ENCODE peak calls at places on chromosomes 4 and X, in six cellular contexts. O is T follicular helper cell; A is NAMALWA; G is activated naive CD8-positive, alpha-beta T cell treated with anti-CD3 and anti-CD28 coated beads, Interleukin-2, amount 50 U/mL, for 24 hours; T is cerebellum; J is GM10248. U is an unnamed sample.

GRCh38 chr4:145260091-145260490 is 79.7 kb upstream of the OTUD4 start:
- DNase-seq in J (no peak), O (no peak), A (no peak), G (no peak), T (no peak), U (no peak)

GRCh38 chr4:46404961-46405360 is 15.0 kb upstream of the GABRA2 start:
- DNase-seq in A (no peak), J (no peak), G (no peak), T (no peak), O (no peak), U (no peak)

GRCh38 chr4:169909479-169909878 is 116.7 kb downstream of the MFAP3L start:
- DNase-seq in A (no peak), O (no peak), G (no peak), T (no peak), J (no peak), U (no peak)

GRCh38 chrX:16711219-16712115 is 1.0 kb downstream of the CTPS2 start:
- DNase-seq in T (peak; percentile 39), O (no peak), J (peak; percentile 20), G (peak; percentile 11), A (peak; percentile 21), U (peak; percentile 1)

GRCh38 chrX:37871626-37872302 is 24.4 kb upstream of the DYNLT3 start:
- DNase-seq in G (no peak), T (no peak), O (no peak), J (no peak), A (no peak), U (no peak)

GRCh38 chr4:1201851-1202525 is 29.6 kb upstream of the SPON2 start:
- DNase-seq in A (no peak), J (no peak), O (peak; percentile 80), T (no peak), G (peak; percentile 72), U (peak; percentile 68)

GRCh38 chr4:71251266-71251665 is 87.6 kb upstream of the SLC4A4 start:
- DNase-seq in J (no peak), A (no peak), G (no peak), O (no peak), T (no peak), U (no peak)

GRCh38 chrX:49226946-49227345 is 6.2 kb downstream of the CACNA1F start:
- DNase-seq in G (no peak), J (no peak), O (no peak), T (no peak), A (no peak), U (no peak)

GRCh38 chr4:21469438-21470032 is 479.0 kb downstream of the KCNIP4 start:
- DNase-seq in J (peak; percentile 7), G (no peak), O (no peak), T (peak; percentile 53), A (peak; percentile 9), U (no peak)

GRCh38 chrX:110588853-110589252 is 206.8 kb downstream of the CHRDL1 start:
- DNase-seq in G (no peak), T (no peak), J (no peak), A (no peak), O (no peak), U (no peak)

GRCh38 chr4:8540586-8540985 is 39.6 kb upstream of the GPR78 start:
- DNase-seq in O (no peak), T (no peak), G (no peak), J (no peak), A (no peak), U (no peak)

GRCh38 chrX:50941638-50942037 is 31.1 kb downstream of the BMP15 start:
- DNase-seq in J (no peak), G (peak; percentile 1), T (no peak), O (no peak), A (peak; percentile 5), U (no peak)

GRCh38 chr4:134057356-134057755 is 144.2 kb downstream of the PABPC4L start:
- DNase-seq in T (no peak), A (no peak), G (no peak), J (no peak), O (no peak), U (no peak)

GRCh38 chr4:36243355-36244256 is 708 bp downstream of the ARAP2 start:
- DNase-seq in T (no peak), J (peak; percentile 25), G (peak; percentile 65), O (peak; percentile 13), A (peak; percentile 66), U (peak; percentile 18)

GRCh38 chrX:151013164-151013743 is 30.1 kb downstream of the HMGB3 start:
- DNase-seq in J (no peak), G (no peak), O (no peak), A (no peak), T (no peak), U (no peak)

GRCh38 chr4:3485011-3485881 is 22.1 kb downstream of the DOK7 start:
- DNase-seq in A (peak; percentile 70), T (no peak), G (no peak), J (no peak), O (no peak), U (no peak)

GRCh38 chr4:148192526-148192925 is 249.7 kb downstream of the NR3C2 start:
- DNase-seq in J (no peak), O (no peak), G (no peak), A (no peak), T (no peak), U (no peak)

GRCh38 chr4:53050361-53050774 is 188.3 kb downstream of the RASL11B start:
- DNase-seq in A (no peak), T (no peak), G (no peak), O (no peak), J (no peak), U (no peak)

GRCh38 chrX:131895002-131895401 is 128.1 kb upstream of the STK26 start:
- DNase-seq in O (no peak), G (no peak), J (no peak), A (no peak), T (no peak), U (no peak)

GRCh38 chr4:4320528-4320927 is 30.5 kb downstream of the ZBTB49 start:
- DNase-seq in T (no peak), A (no peak), J (no peak), O (no peak), G (no peak), U (no peak)

GRCh38 chrX:20857746-20858145 is 516.5 kb upstream of the CNKSR2 start:
- DNase-seq in O (no peak), J (no peak), A (no peak), G (no peak), T (no peak), U (no peak)

GRCh38 chrX:18545771-18546170 is 120.4 kb downstream of the CDKL5 start:
- DNase-seq in G (no peak), O (no peak), J (no peak), A (no peak), T (no peak), U (no peak)

GRCh38 chr4:5705672-5706310 is 2.6 kb downstream of the EVC2 start:
- DNase-seq in A (no peak), O (no peak), J (no peak), G (no peak), T (no peak), U (no peak)

GRCh38 chrX:41779058-41779564 is 55.1 kb downstream of the GPR82 start:
- DNase-seq in J (no peak), T (no peak), G (no peak), A (no peak), O (no peak), U (no peak)

GRCh38 chr4:184330008-184330400 is 112.3 kb upstream of the ENPP6 start:
- DNase-seq in T (no peak), G (peak; percentile 60), O (no peak), A (no peak), J (peak; percentile 70), U (no peak)